ENCODE peak calls at places on chromosome 13, in eight cellular contexts. B is tibial nerve, X is ovary, V is K562, W is transverse colon, M is GM12878, T is SK-N-SH, F is upper lobe of left lung. J is an unnamed sample.

GRCh38 chr13:113291997-113292862 is 4.8 kb upstream of the LAMP1 start:
- DNase-seq in B (no peak), F (peak), T (peak), W (no peak), X (no peak), V (peak), M (no peak), J (no peak)

GRCh38 chr13:20873348-20873747 is 29.2 kb downstream of the XPO4 start:
- DNase-seq in X (no peak), M (no peak), F (no peak), W (no peak), T (no peak), V (no peak), B (no peak), J (no peak)

GRCh38 chr13:65710514-65710913 is 1519.6 kb downstream of the PCDH9 start:
- DNase-seq in V (no peak), M (no peak), X (no peak), F (no peak), B (no peak), T (no peak), W (no peak), J (no peak)

GRCh38 chr13:53694814-53695533 is 666.4 kb downstream of the OLFM4 start:
- DNase-seq in W (no peak), X (no peak), V (no peak), T (no peak), F (no peak), B (no peak), M (no peak), J (no peak)

GRCh38 chr13:74979703-74980102 is 502.3 kb downstream of the TBC1D4 start:
- DNase-seq in W (no peak), F (no peak), V (no peak), B (no peak), T (peak), M (no peak), X (no peak), J (no peak)

GRCh38 chr13:21020581-21020980 is 40.8 kb downstream of the LATS2 start:
- DNase-seq in M (no peak), X (no peak), F (no peak), T (no peak), B (no peak), W (no peak), V (no peak), J (no peak)

GRCh38 chr13:94121686-94122085 is 357.8 kb downstream of the DCT start:
- DNase-seq in T (no peak), F (no peak), B (no peak), M (no peak), V (no peak), X (no peak), W (no peak), J (no peak)

GRCh38 chr13:93224545-93224944 is 2.1 kb upstream of the GPC6 start:
- DNase-seq in W (no peak), M (no peak), T (no peak), F (no peak), X (no peak), V (no peak), B (no peak), J (no peak)

DNA sequence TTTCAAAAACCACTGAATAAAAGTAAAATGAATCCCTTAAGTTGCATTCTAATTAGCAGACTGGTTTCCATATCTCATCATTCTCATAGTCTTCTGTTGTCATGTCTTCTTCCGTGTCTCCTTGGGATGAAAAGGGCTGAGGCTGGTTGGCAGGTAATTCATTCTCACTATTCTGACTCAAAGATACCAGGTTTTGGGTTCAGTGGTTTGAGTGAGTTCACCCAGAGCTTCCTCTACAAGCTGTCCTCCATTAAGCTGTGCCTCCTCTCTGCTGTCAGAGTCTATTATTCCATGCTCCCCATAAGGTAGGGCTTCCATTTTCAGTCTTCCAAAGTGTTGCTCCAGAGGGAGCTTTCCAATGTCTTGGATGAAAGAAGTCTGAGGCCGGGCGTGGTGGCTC is 68.3 kb downstream of the FNDC3A start:
- DNase-seq in W (no peak), M (no peak), T (no peak), V (no peak), X (no peak), B (no peak), F (no peak), J (no peak)
- TF ChIP-seq EP300 in W (no peak), M (no peak), T (no peak), V (no peak), X (no peak), B (no peak), F (no peak), J (no peak)

GRCh38 chr13:57633141-57633949 is 1.8 kb downstream of the PCDH17 start:
- DNase-seq in V (no peak), M (no peak), X (peak), T (peak), W (peak), B (no peak), F (peak), J (peak)
- H3K4me3 ChIP-seq in V (no peak), M (no peak), X (peak), T (peak), W (peak), B (peak), F (peak), J (peak)

GRCh38 chr13:103638706-103639105 is 572.5 kb upstream of the SLC10A2 start:
- DNase-seq in V (no peak), X (no peak), B (no peak), W (no peak), M (no peak), F (no peak), T (no peak), J (no peak)
- TF ChIP-seq EP300 in V (no peak), X (no peak), B (no peak), W (no peak), M (no peak), F (no peak), T (no peak), J (no peak)

DNA sequence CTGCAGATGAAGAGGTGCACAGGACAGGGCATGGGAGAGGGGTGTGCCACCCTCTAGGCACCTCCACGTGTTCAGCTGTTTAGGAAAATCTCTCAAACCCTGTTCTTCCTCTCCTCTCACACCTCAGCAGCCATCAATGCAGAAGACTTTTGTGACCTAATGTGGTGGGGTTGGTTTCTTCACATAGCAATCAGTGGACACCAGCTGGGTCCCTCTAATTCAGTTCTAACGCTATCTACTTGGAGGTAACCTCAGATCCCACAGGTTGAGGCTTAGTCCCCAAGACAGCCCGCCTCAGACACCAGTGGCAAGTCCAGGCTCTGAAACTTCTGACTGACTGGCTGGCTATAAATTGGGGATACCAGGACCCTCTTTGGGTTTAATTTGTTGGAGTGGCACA is 69.9 kb upstream of the ANKRD10 start:
- DNase-seq in T (no peak), M (no peak), B (no peak), F (no peak), V (no peak), X (no peak), W (no peak), J (no peak)
- H3K4me3 ChIP-seq in T (no peak), M (no peak), B (no peak), F (no peak), V (no peak), X (no peak), W (no peak), J (no peak)

DNA sequence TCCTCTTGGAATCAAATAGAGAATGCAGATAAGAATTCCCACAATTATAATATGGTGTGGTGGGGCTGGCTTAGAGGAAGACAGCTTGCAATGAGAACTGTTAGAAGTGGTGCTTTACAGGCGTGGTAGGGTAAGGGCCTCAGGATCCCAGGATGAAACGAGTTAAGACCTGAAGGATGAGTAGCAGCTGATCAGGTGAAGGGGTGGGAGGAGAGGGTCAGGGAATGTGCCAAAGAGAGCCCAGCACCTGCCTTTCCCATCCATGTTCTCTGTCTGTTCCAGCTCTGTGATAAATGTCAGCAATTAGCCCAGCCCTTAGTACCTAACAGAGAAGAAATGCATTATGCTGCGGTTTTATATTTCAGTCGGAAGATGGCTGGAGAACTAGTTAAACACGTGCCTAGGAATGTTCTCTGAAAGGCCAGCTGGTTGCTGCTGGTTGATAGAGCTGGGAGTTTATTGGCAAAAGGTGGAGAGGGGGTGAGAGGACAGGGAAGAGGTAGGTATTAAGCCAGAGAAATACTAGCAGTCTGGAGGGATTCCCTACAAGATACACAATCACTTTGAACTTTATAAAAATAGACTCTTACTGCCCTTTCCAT is 268.2 kb downstream of the SHISA2 start:
- DNase-seq in M (no peak), F (no peak), B (no peak), X (no peak), W (no peak), V (no peak), T (no peak), J (no peak)
- TF ChIP-seq EP300 in M (no peak), F (no peak), B (no peak), X (no peak), W (no peak), V (no peak), T (no peak), J (no peak)

DNA sequence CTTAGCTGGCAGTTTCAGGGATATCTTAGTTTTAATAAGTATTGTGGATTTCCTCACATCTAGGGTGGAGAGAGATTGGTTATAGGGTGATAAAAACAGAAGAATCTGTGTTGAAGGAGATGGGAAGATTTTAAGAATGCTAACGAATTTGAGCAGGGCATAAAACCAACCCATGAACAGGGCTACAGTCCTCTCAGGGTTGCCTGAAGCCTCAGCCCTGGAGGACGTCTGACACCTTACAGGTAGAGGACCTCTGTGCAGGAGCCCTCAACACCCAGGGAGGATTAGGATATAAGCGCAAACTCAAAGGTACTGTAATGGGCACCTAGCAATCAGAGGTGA is 461 bp upstream of the WASF3 start:
- DNase-seq in M (no peak), X (no peak), F (no peak), B (no peak), W (no peak), T (no peak), V (no peak), J (no peak)
- H3K4me3 ChIP-seq in M (no peak), X (peak), F (no peak), B (no peak), W (peak), T (peak), V (no peak), J (peak)

GRCh38 chr13:78121459-78122348 is 203.1 kb upstream of the EDNRB start:
- DNase-seq in T (peak), X (no peak), W (peak), V (peak), B (peak), F (peak), M (peak), J (peak)
- TF ChIP-seq EP300 in T (no peak), X (no peak), W (no peak), V (no peak), B (no peak), F (no peak), M (no peak), J (no peak)

GRCh38 chr13:40057228-40057627 is 401.8 kb downstream of the COG6 start:
- DNase-seq in F (no peak), T (no peak), M (no peak), X (no peak), B (no peak), W (no peak), V (no peak), J (no peak)

GRCh38 chr13:40048551-40048950 is 393.1 kb downstream of the COG6 start:
- DNase-seq in F (no peak), W (no peak), V (no peak), M (no peak), X (no peak), B (no peak), T (no peak), J (no peak)

GRCh38 chr13:40058757-40059236 is 403.3 kb downstream of the COG6 start:
- DNase-seq in T (no peak), W (no peak), V (no peak), B (no peak), F (no peak), M (peak), X (no peak), J (no peak)

GRCh38 chr13:40052954-40053353 is 397.5 kb downstream of the COG6 start:
- DNase-seq in W (no peak), M (no peak), B (no peak), V (no peak), X (no peak), T (no peak), F (no peak), J (no peak)

DNA sequence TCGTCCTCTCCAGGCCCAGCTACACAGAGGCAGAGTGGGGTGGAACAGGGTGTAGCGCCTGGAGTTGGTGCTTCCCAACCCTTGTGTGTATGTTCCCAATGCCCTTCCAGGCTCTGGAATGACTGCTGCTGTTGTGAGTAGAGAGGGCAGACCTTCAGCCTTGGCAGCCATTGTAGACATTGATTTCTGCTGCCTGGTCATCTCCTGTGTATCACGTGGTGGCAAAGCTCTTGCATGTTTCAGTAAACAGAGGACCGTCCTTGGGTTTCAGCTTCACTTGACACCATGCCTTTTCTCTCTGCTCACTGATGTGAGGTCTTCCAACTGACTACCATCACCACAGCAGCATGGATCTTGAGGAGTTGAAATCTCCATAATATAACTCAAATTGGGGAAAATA is 397.9 kb downstream of the COG6 start:
- DNase-seq in T (no peak), X (no peak), B (no peak), M (no peak), V (no peak), W (no peak), F (no peak), J (no peak)
- H3K4me3 ChIP-seq in T (no peak), X (no peak), B (no peak), M (no peak), V (no peak), W (no peak), F (no peak), J (no peak)

J was measured in stomach.